ENCODE peak calls at places on chromosome 5, in seven cellular contexts. N is lung, C is MM.1S, Z is psoas muscle, K is mucosa of descending colon, F is endodermal cell, Y is fibroblast of lung. I is an unnamed sample.

GRCh38 chr5:6472792-6473191 is 24.1 kb downstream of the UBE2QL1 start:
- DNase-seq in N (no peak), Z (no peak), Y (no peak), F (peak), C (no peak), K (no peak), I (no peak)

GRCh38 chr5:74567351-74567870 is 73.1 kb downstream of the ENC1 start:
- DNase-seq in F (peak), Z (no peak), Y (no peak), C (no peak), N (no peak), K (no peak), I (no peak)

GRCh38 chr5:139446956-139447779 is 7.8 kb upstream of the DNAJC18 start:
- DNase-seq in F (no peak), N (no peak), Y (peak), K (no peak), C (no peak), Z (no peak), I (peak)

GRCh38 chr5:117103703-117104102 is 529.1 kb upstream of the SEMA6A start:
- DNase-seq in K (no peak), N (no peak), Y (no peak), Z (no peak), F (no peak), C (peak), I (no peak)

GRCh38 chr5:15940905-15941304 is 238.7 kb downstream of the MARCHF11 start:
- DNase-seq in N (no peak), C (no peak), F (no peak), Z (no peak), Y (no peak), K (no peak), I (no peak)

GRCh38 chr5:158720316-158720715 is 379.4 kb downstream of the EBF1 start:
- DNase-seq in N (no peak), C (no peak), Z (no peak), F (no peak), Y (no peak), K (no peak), I (no peak)

GRCh38 chr5:136420168-136420916 is 55.0 kb upstream of the TRPC7 start:
- DNase-seq in Z (no peak), F (peak), C (no peak), N (no peak), K (no peak), Y (no peak), I (no peak)

GRCh38 chr5:35183243-35183955 is 46.9 kb downstream of the PRLR start:
- DNase-seq in Z (peak), K (no peak), N (peak), F (peak), C (peak), Y (peak), I (peak)

GRCh38 chr5:69271376-69271775 is 36.7 kb downstream of the CDK7 start:
- DNase-seq in C (no peak), K (no peak), F (no peak), N (peak), Z (no peak), Y (peak), I (peak)

GRCh38 chr5:167296680-167297079 is 994.8 kb upstream of the WWC1 start:
- DNase-seq in F (no peak), K (no peak), Z (no peak), N (no peak), C (peak), Y (peak), I (no peak)

GRCh38 chr5:71528206-71528605 is 58.9 kb upstream of the MCCC2 start:
- DNase-seq in C (no peak), Z (no peak), K (no peak), F (no peak), N (no peak), Y (peak), I (peak)

GRCh38 chr5:56269216-56269927 is 36.2 kb upstream of the ANKRD55 start:
- DNase-seq in N (no peak), Y (peak), C (peak), F (peak), K (no peak), Z (no peak), I (peak)

GRCh38 chr5:10689391-10690081 is 71.5 kb downstream of the DAP start:
- DNase-seq in F (peak), C (peak), K (no peak), N (no peak), Z (no peak), Y (peak), I (peak)

GRCh38 chr5:130055572-130055971 is 151.3 kb downstream of the CHSY3 start:
- DNase-seq in F (no peak), Z (no peak), K (no peak), N (no peak), Y (no peak), C (no peak), I (no peak)

GRCh38 chr5:119016125-119016774 is 27.9 kb upstream of the DTWD2 start:
- DNase-seq in C (no peak), K (no peak), Y (no peak), Z (no peak), F (no peak), N (no peak), I (no peak)

GRCh38 chr5:18745988-18746615 is 1111.8 kb downstream of the TAF11L14 start:
- DNase-seq in C (peak), Z (no peak), K (peak), Y (no peak), N (no peak), F (no peak), I (peak)

GRCh38 chr5:151471276-151471675 is 23.9 kb downstream of the SLC36A1 start:
- DNase-seq in N (no peak), C (no peak), Z (no peak), K (no peak), Y (peak), F (no peak), I (no peak)

GRCh38 chr5:93599427-93600146 is 16.6 kb downstream of the NR2F1 start:
- DNase-seq in Z (no peak), Y (peak), C (no peak), K (no peak), N (no peak), F (peak), I (no peak)

GRCh38 chr5:73899055-73899454 is 273.1 kb downstream of the ARHGEF28 start:
- DNase-seq in K (no peak), Z (no peak), N (no peak), Y (no peak), C (peak), F (no peak), I (no peak)

GRCh38 chr5:7763621-7764072 is 87.3 kb downstream of the CFAP90 start:
- DNase-seq in Z (peak), N (no peak), Y (no peak), F (no peak), C (no peak), K (no peak), I (no peak)

GRCh38 chr5:82306151-82306550 is 28.0 kb upstream of the RPS23 start:
- DNase-seq in Y (no peak), K (no peak), N (no peak), Z (no peak), C (no peak), F (no peak), I (no peak)
- TF ChIP-seq CTCF in Y (no peak), K (no peak), N (no peak), Z (no peak), C (no peak), F (no peak), I (no peak)

DNA sequence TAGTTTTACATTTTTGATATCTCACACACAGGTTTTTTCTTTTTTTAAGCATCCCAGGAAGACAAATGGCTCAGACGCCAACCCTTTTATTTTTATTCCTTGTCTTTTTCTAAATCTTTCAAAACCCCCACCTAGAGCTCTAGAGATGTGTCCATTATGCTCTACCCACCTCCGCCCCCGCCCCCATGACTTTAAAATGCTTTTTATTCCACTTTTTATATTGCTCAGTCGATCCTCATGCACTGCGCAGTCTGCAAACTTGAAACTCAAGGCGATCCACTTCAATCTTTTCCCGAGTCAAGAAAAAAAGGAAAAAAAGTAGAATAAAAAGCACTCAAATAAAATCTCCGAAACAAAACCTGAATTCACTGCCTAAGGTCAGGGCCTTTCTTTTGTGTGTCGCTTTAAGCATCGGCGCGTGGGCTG is 357 bp upstream of the MAT2B start:
- DNase-seq in K (peak), C (no peak), F (no peak), Y (no peak), N (no peak), Z (no peak), I (no peak)
- H3K4me3 ChIP-seq in K (peak), C (peak), F (peak), Y (peak), N (peak), Z (peak), I (peak)

GRCh38 chr5:106849266-106849665 is 821.5 kb downstream of the EFNA5 start:
- DNase-seq in N (no peak), F (no peak), K (no peak), Z (no peak), Y (no peak), C (no peak), I (no peak)

DNA sequence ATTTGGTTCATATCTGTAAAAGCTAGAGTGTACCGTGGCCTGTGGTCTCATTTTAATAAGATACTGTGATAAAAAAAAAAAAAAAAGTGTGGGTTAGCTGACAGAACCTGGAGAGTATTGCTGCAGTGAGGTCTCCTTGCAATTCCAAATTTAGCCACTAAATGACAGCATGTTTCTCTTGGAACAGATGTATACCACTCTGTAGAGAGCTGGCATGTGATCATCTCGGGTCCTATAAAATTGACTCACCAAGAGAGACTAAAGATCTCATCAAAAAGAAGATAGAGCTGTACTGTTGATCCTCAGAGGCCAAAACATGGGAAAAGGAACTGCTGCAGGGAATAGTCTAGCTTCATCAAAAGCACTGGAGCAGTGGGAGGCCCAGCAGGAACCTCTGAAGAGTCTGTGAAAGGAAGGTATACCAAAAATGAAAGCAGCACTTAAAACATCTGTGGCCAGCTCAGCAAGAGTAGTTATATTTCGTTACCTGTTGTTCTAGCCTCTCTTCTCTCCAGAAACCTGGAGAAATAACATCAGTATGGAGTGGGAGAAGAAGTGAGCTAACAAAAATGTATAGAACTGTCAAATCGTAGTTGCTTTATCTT is 826.8 kb downstream of the EFNA5 start:
- DNase-seq in C (peak), Z (no peak), K (no peak), N (no peak), F (peak), Y (peak), I (no peak)
- TF ChIP-seq CTCF in C (peak), Z (no peak), K (no peak), N (no peak), F (peak), Y (peak), I (no peak)

GRCh38 chr5:12623408-12623807 is 719.2 kb upstream of the CTNND2 start:
- DNase-seq in C (no peak), N (no peak), K (no peak), Y (peak), F (peak), Z (no peak), I (no peak)

GRCh38 chr5:12624776-12625560 is 720.7 kb upstream of the CTNND2 start:
- DNase-seq in Z (no peak), F (no peak), C (no peak), N (no peak), K (no peak), Y (no peak), I (no peak)

GRCh38 chr5:12625667-12626263 is 721.5 kb upstream of the CTNND2 start:
- DNase-seq in Z (no peak), K (no peak), N (no peak), F (no peak), C (no peak), Y (no peak), I (no peak)

GRCh38 chr5:12626556-12626955 is 722.3 kb upstream of the CTNND2 start:
- DNase-seq in N (no peak), K (no peak), C (no peak), Z (no peak), Y (no peak), F (no peak), I (no peak)
- H3K4me3 ChIP-seq in N (no peak), K (no peak), C (no peak), Z (no peak), Y (no peak), F (no peak), I (no peak)

GRCh38 chr5:153711755-153712154 is 221.3 kb downstream of the GRIA1 start:
- DNase-seq in N (no peak), C (no peak), K (no peak), Z (no peak), F (no peak), Y (peak), I (peak)
- TF ChIP-seq CTCF in N (no peak), C (no peak), K (no peak), Z (no peak), F (peak), Y (no peak), I (peak)

GRCh38 chr5:173944512-173944911 is 44.5 kb upstream of the C5orf47 start:
- DNase-seq in F (no peak), K (no peak), N (no peak), Z (no peak), Y (no peak), C (no peak), I (no peak)
- H3K4me3 ChIP-seq in F (no peak), K (no peak), N (no peak), Z (no peak), Y (no peak), C (no peak), I (no peak)

GRCh38 chr5:61010759-61011460 is 65.9 kb downstream of the NDUFAF2 start:
- DNase-seq in N (no peak), Z (peak), C (no peak), K (no peak), F (peak), Y (no peak), I (no peak)
- TF ChIP-seq CTCF in N (no peak), Z (no peak), C (no peak), K (no peak), F (peak), Y (peak), I (peak)

GRCh38 chr5:14172149-14172795 is 29.1 kb downstream of the TRIO start:
- DNase-seq in C (no peak), Y (no peak), F (no peak), N (no peak), Z (no peak), K (no peak), I (no peak)

GRCh38 chr5:14171091-14171490 is 27.9 kb downstream of the TRIO start:
- DNase-seq in N (no peak), F (no peak), Y (peak), C (no peak), K (no peak), Z (no peak), I (peak)

GRCh38 chr5:14174235-14174636 is 31.1 kb downstream of the TRIO start:
- DNase-seq in C (no peak), N (no peak), Z (no peak), K (no peak), Y (no peak), F (peak), I (no peak)

GRCh38 chr5:14171621-14172020 is 28.5 kb downstream of the TRIO start:
- DNase-seq in C (no peak), K (no peak), Y (peak), N (no peak), F (no peak), Z (no peak), I (peak)

GRCh38 chr5:14173419-14174234 is 30.5 kb downstream of the TRIO start:
- DNase-seq in Z (no peak), N (no peak), K (no peak), Y (no peak), F (no peak), C (no peak), I (no peak)
- H3K4me3 ChIP-seq in Z (no peak), N (no peak), K (no peak), Y (no peak), F (peak), C (no peak), I (no peak)

GRCh38 chr5:14327624-14328023 is 184.5 kb downstream of the TRIO start:
- DNase-seq in Z (no peak), K (no peak), N (peak), F (no peak), Y (peak), C (no peak), I (peak)

GRCh38 chr5:14328144-14328543 is 185.0 kb downstream of the TRIO start:
- DNase-seq in N (no peak), F (no peak), C (no peak), Z (no peak), K (no peak), Y (no peak), I (no peak)

GRCh38 chr5:14323466-14323865 is 180.3 kb downstream of the TRIO start:
- DNase-seq in Y (peak), N (no peak), K (no peak), F (no peak), Z (no peak), C (no peak), I (no peak)

GRCh38 chr5:14325369-14325768 is 182.2 kb downstream of the TRIO start:
- DNase-seq in F (no peak), N (no peak), K (no peak), Y (peak), C (no peak), Z (no peak), I (no peak)

GRCh38 chr5:14326035-14326909 is 183.1 kb downstream of the TRIO start:
- DNase-seq in F (peak), Y (no peak), N (no peak), Z (no peak), C (no peak), K (no peak), I (no peak)
- TF ChIP-seq CTCF in F (peak), Y (peak), N (peak), Z (peak), C (peak), K (no peak), I (no peak)

GRCh38 chr5:126056851-126057622 is 366.2 kb upstream of the GRAMD2B start:
- DNase-seq in K (no peak), N (no peak), Y (no peak), F (peak), Z (no peak), C (no peak), I (no peak)

GRCh38 chr5:126053630-126054029 is 369.6 kb upstream of the GRAMD2B start:
- DNase-seq in F (no peak), Z (no peak), Y (no peak), C (no peak), N (no peak), K (no peak), I (no peak)

GRCh38 chr5:126054593-126055347 is 368.4 kb upstream of the GRAMD2B start:
- DNase-seq in Y (peak), Z (no peak), N (no peak), K (no peak), F (no peak), C (no peak), I (no peak)

GRCh38 chr5:126056362-126056761 is 366.8 kb upstream of the GRAMD2B start:
- DNase-seq in K (no peak), Z (no peak), Y (no peak), N (no peak), C (no peak), F (no peak), I (no peak)

GRCh38 chr5:126055348-126055729 is 367.9 kb upstream of the GRAMD2B start:
- DNase-seq in F (no peak), N (no peak), Z (no peak), K (no peak), Y (peak), C (no peak), I (no peak)
- H3K4me3 ChIP-seq in F (no peak), N (no peak), Z (no peak), K (no peak), Y (no peak), C (no peak), I (no peak)

I was measured in fibroblast of the aortic adventitia.